ENCODE peak calls at places on chromosome 16, in six cellular contexts. O is amygdala, H is pancreas, X is NCI-H345, L is nephron progenitor cell, N is GM04504. V is an unnamed sample.

GRCh38 chr16:24950275-24950674 is 64.9 kb downstream of the ARHGAP17 start:
- DNase-seq in O (no peak), X (no peak), L (no peak), H (no peak), N (peak), V (no peak)

GRCh38 chr16:52446076-52446475 is 100.9 kb downstream of the TOX3 start:
- DNase-seq in X (no peak), L (no peak), H (no peak), N (no peak), O (peak), V (no peak)

GRCh38 chr16:27729516-27730304 is 179.8 kb downstream of the KATNIP start:
- DNase-seq in X (no peak), H (peak), L (no peak), O (no peak), N (no peak), V (no peak)

GRCh38 chr16:85697441-85697840 is 8.7 kb upstream of the GINS2 start:
- DNase-seq in L (no peak), N (no peak), H (peak), X (peak), O (no peak), V (no peak)

GRCh38 chr16:11674818-11675560 is 6.7 kb downstream of the SNN start:
- DNase-seq in L (no peak), H (no peak), X (no peak), N (no peak), O (peak), V (no peak)

GRCh38 chr16:1532081-1532760 is 1.2 kb upstream of the TMEM204 start:
- DNase-seq in H (peak), X (no peak), N (peak), L (no peak), O (no peak), V (no peak)

GRCh38 chr16:10003486-10003885 is 178.7 kb downstream of the GRIN2A start:
- DNase-seq in L (no peak), O (no peak), H (no peak), N (no peak), X (no peak), V (no peak)

GRCh38 chr16:53829186-53829747 is 125.3 kb downstream of the FTO start:
- DNase-seq in X (no peak), O (no peak), L (no peak), H (no peak), N (no peak), V (no peak)

GRCh38 chr16:85902366-85903155 is 3.6 kb downstream of the IRF8 start:
- DNase-seq in X (no peak), N (no peak), L (peak), O (no peak), H (no peak), V (no peak)

GRCh38 chr16:64158941-64159588 is 962.8 kb downstream of the CDH11 start:
- DNase-seq in N (no peak), H (no peak), L (no peak), X (no peak), O (no peak), V (no peak)

GRCh38 chr16:11356573-11357331 is 11.5 kb downstream of the RMI2 start:
- DNase-seq in H (peak), L (peak), N (peak), X (peak), O (peak), V (peak)

GRCh38 chr16:14497245-14498082 is 132.6 kb downstream of the PARN start:
- DNase-seq in H (no peak), L (no peak), N (no peak), X (no peak), O (no peak), V (no peak)

V was measured in HuH-7.